ENCODE peak calls at places on chromosomes 2 and 18, in six cellular contexts. One of them, this sample, is unnamed.

GRCh38 chr2:181058378-181059269 is 78.2 kb downstream of the UBE2E3 start:
- DNase-seq in upper lobe of right lung: no peak
- DNase-seq in Caco-2: peak; percentile 28
- DNase-seq in left ventricle myocardium inferior: no peak
- DNase-seq in right lobe of liver: no peak
- DNase-seq in pancreas: no peak
- DNase-seq in this sample: no peak

GRCh38 chr2:128585706-128586105 is 267.0 kb upstream of the HS6ST1 start:
- DNase-seq in upper lobe of right lung: no peak
- DNase-seq in Caco-2: no peak
- DNase-seq in left ventricle myocardium inferior: no peak
- DNase-seq in right lobe of liver: no peak
- DNase-seq in pancreas: no peak
- DNase-seq in this sample: no peak

GRCh38 chr2:38697116-38697840 is 31.4 kb downstream of the GALM start:
- DNase-seq in upper lobe of right lung: no peak
- DNase-seq in Caco-2: no peak
- DNase-seq in left ventricle myocardium inferior: no peak
- DNase-seq in right lobe of liver: no peak
- DNase-seq in pancreas: peak; percentile 63
- DNase-seq in this sample: no peak

GRCh38 chr2:203636896-203637818 is 69.3 kb upstream of the CD28 start:
- DNase-seq in upper lobe of right lung: no peak
- DNase-seq in Caco-2: no peak
- DNase-seq in left ventricle myocardium inferior: no peak
- DNase-seq in right lobe of liver: peak; percentile 69
- DNase-seq in pancreas: no peak
- DNase-seq in this sample: no peak

GRCh38 chr2:211923019-211923418 is 615.6 kb downstream of the ERBB4 start:
- DNase-seq in upper lobe of right lung: no peak
- DNase-seq in Caco-2: no peak
- DNase-seq in left ventricle myocardium inferior: no peak
- DNase-seq in right lobe of liver: no peak
- DNase-seq in pancreas: no peak
- DNase-seq in this sample: no peak

GRCh38 chr2:190940451-190940850 is 59.8 kb downstream of the GLS start:
- DNase-seq in upper lobe of right lung: no peak
- DNase-seq in Caco-2: no peak
- DNase-seq in left ventricle myocardium inferior: no peak
- DNase-seq in right lobe of liver: no peak
- DNase-seq in pancreas: no peak
- DNase-seq in this sample: no peak

GRCh38 chr2:62091471-62091870 is 104.4 kb upstream of the B3GNT2 start:
- DNase-seq in upper lobe of right lung: no peak
- DNase-seq in Caco-2: no peak
- DNase-seq in left ventricle myocardium inferior: no peak
- DNase-seq in right lobe of liver: no peak
- DNase-seq in pancreas: no peak
- DNase-seq in this sample: no peak

GRCh38 chr2:239965318-239965717 is 59.8 kb downstream of the NDUFA10 start:
- DNase-seq in upper lobe of right lung: no peak
- DNase-seq in Caco-2: no peak
- DNase-seq in left ventricle myocardium inferior: no peak
- DNase-seq in right lobe of liver: no peak
- DNase-seq in pancreas: no peak
- DNase-seq in this sample: no peak

GRCh38 chr2:67399831-67400489 is 2.8 kb downstream of the ETAA1 start:
- DNase-seq in upper lobe of right lung: no peak
- DNase-seq in Caco-2: no peak
- DNase-seq in left ventricle myocardium inferior: no peak
- DNase-seq in right lobe of liver: no peak
- DNase-seq in pancreas: no peak
- DNase-seq in this sample: no peak

GRCh38 chr18:33578371-33579146 is 540 bp downstream of the ASXL3 start:
- DNase-seq in upper lobe of right lung: peak; percentile 58
- DNase-seq in Caco-2: peak; percentile 5
- DNase-seq in left ventricle myocardium inferior: peak; percentile 33
- DNase-seq in right lobe of liver: peak; percentile 63
- DNase-seq in pancreas: peak; percentile 32
- DNase-seq in this sample: peak; percentile 65

GRCh38 chr2:46818141-46818552 is 97.5 kb downstream of the MCFD2 start:
- DNase-seq in upper lobe of right lung: peak; percentile 70
- DNase-seq in Caco-2: no peak
- DNase-seq in left ventricle myocardium inferior: peak; percentile 92
- DNase-seq in right lobe of liver: no peak
- DNase-seq in pancreas: peak; percentile 33
- DNase-seq in this sample: no peak

GRCh38 chr18:10264260-10264659 is 190.2 kb upstream of the APCDD1 start:
- DNase-seq in upper lobe of right lung: no peak
- DNase-seq in Caco-2: no peak
- DNase-seq in left ventricle myocardium inferior: no peak
- DNase-seq in right lobe of liver: no peak
- DNase-seq in pancreas: no peak
- DNase-seq in this sample: no peak

GRCh38 chr2:66762761-66763160 is 327.8 kb downstream of the MEIS1 start:
- DNase-seq in upper lobe of right lung: no peak
- DNase-seq in Caco-2: no peak
- DNase-seq in left ventricle myocardium inferior: no peak
- DNase-seq in right lobe of liver: no peak
- DNase-seq in pancreas: no peak
- DNase-seq in this sample: no peak

GRCh38 chr2:180761224-180761623 is 219.2 kb upstream of the UBE2E3 start:
- DNase-seq in upper lobe of right lung: no peak
- DNase-seq in Caco-2: no peak
- DNase-seq in left ventricle myocardium inferior: no peak
- DNase-seq in right lobe of liver: no peak
- DNase-seq in pancreas: no peak
- DNase-seq in this sample: no peak

GRCh38 chr2:168176402-168176801 is 71.0 kb downstream of the STK39 start:
- DNase-seq in upper lobe of right lung: no peak
- DNase-seq in Caco-2: no peak
- DNase-seq in left ventricle myocardium inferior: no peak
- DNase-seq in right lobe of liver: no peak
- DNase-seq in pancreas: no peak
- DNase-seq in this sample: no peak

GRCh38 chr2:38524580-38524979 is 78.1 kb downstream of the HNRNPLL start:
- DNase-seq in upper lobe of right lung: no peak
- DNase-seq in Caco-2: no peak
- DNase-seq in left ventricle myocardium inferior: no peak
- DNase-seq in right lobe of liver: no peak
- DNase-seq in pancreas: no peak
- DNase-seq in this sample: no peak

GRCh38 chr18:711693-712400 is 583 bp downstream of the ENOSF1 start:
- DNase-seq in upper lobe of right lung: peak; percentile 86
- DNase-seq in Caco-2: peak; percentile 60
- DNase-seq in left ventricle myocardium inferior: peak; percentile 52
- DNase-seq in right lobe of liver: peak; percentile 86
- DNase-seq in pancreas: peak; percentile 60
- DNase-seq in this sample: peak; percentile 70

GRCh38 chr2:180190851-180191250 is 183.8 kb upstream of the CWC22 start:
- DNase-seq in upper lobe of right lung: no peak
- DNase-seq in Caco-2: no peak
- DNase-seq in left ventricle myocardium inferior: no peak
- DNase-seq in right lobe of liver: no peak
- DNase-seq in pancreas: no peak
- DNase-seq in this sample: no peak

DNA sequence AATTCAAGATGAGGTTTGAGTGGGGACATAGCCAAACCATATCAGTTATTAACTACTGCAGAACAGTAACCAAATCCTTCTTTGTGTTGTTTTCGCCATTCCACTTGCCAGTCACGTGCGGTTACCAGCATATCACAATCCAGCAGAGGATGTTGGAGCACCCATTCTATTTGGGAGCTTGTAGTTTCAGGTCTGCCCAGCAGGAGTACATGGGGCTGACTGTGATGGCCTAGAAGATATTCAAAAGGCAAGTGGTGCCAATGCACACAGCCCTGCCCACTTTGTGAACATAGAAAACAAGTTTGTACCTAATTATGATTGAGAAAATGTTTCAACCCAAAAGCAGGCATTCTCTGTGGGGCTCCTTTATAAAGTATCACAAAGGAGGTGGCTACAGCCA is 57.0 kb downstream of the ZNF519 start:
- DNase-seq in upper lobe of right lung: no peak
- DNase-seq in Caco-2: no peak
- DNase-seq in left ventricle myocardium inferior: no peak
- DNase-seq in right lobe of liver: no peak
- DNase-seq in pancreas: no peak
- DNase-seq in this sample: no peak
- TF ChIP-seq CTCF in upper lobe of right lung: no peak
- TF ChIP-seq CTCF in Caco-2: no peak
- TF ChIP-seq CTCF in left ventricle myocardium inferior: no peak
- TF ChIP-seq CTCF in right lobe of liver: no peak
- TF ChIP-seq CTCF in pancreas: no peak
- TF ChIP-seq CTCF in this sample: no peak

GRCh38 chr2:8538951-8539621 is 142.8 kb upstream of the ID2 start:
- DNase-seq in upper lobe of right lung: peak; percentile 63
- DNase-seq in Caco-2: no peak
- DNase-seq in left ventricle myocardium inferior: peak; percentile 29
- DNase-seq in right lobe of liver: no peak
- DNase-seq in pancreas: no peak
- DNase-seq in this sample: no peak

GRCh38 chr2:8541223-8541622 is 140.6 kb upstream of the ID2 start:
- DNase-seq in upper lobe of right lung: no peak
- DNase-seq in Caco-2: no peak
- DNase-seq in left ventricle myocardium inferior: peak; percentile 2
- DNase-seq in right lobe of liver: no peak
- DNase-seq in pancreas: no peak
- DNase-seq in this sample: no peak

GRCh38 chr2:8541636-8542035 is 140.2 kb upstream of the ID2 start:
- DNase-seq in upper lobe of right lung: no peak
- DNase-seq in Caco-2: no peak
- DNase-seq in left ventricle myocardium inferior: peak; percentile 1
- DNase-seq in right lobe of liver: no peak
- DNase-seq in pancreas: no peak
- DNase-seq in this sample: no peak

GRCh38 chr2:8539743-8540551 is 141.9 kb upstream of the ID2 start:
- DNase-seq in upper lobe of right lung: no peak
- DNase-seq in Caco-2: peak; percentile 78
- DNase-seq in left ventricle myocardium inferior: peak; percentile 37
- DNase-seq in right lobe of liver: no peak
- DNase-seq in pancreas: no peak
- DNase-seq in this sample: peak; percentile 83

GRCh38 chr2:8540552-8541055 is 141.3 kb upstream of the ID2 start:
- DNase-seq in upper lobe of right lung: no peak
- DNase-seq in Caco-2: no peak
- DNase-seq in left ventricle myocardium inferior: no peak
- DNase-seq in right lobe of liver: no peak
- DNase-seq in pancreas: no peak
- DNase-seq in this sample: no peak
- H3K4me1 ChIP-seq in upper lobe of right lung: peaks cover 62% of the 10 kb centered on the region
- H3K4me1 ChIP-seq in Caco-2: peaks cover 47% of the 10 kb centered on the region
- H3K4me1 ChIP-seq in left ventricle myocardium inferior: peaks cover 56% of the 10 kb centered on the region
- H3K4me1 ChIP-seq in right lobe of liver: peaks cover 6% of the 10 kb centered on the region
- H3K4me1 ChIP-seq in pancreas: no peaks in the 10 kb centered on the region
- H3K4me1 ChIP-seq in this sample: peaks cover 30% of the 10 kb centered on the region

DNA sequence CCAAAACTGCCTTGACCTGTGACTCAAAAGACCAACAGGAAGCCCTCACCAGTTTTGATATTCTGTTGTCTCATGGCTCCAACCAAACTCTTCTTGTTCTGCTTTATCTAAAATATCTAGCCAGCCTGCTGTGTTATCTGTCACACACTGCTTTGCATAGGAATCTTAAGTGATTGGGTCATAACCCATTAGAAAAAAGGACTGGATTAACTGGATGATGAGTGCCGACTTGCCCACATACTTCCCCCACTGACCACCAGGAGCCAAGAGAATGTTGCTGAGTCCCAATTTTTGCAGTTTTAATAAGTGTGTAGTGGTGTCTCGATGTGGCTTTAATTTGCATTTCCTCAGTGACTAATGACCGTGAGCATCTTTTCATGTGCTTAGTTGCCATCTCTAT is 6.5 kb downstream of the MOGAT1 start:
- DNase-seq in upper lobe of right lung: no peak
- DNase-seq in Caco-2: no peak
- DNase-seq in left ventricle myocardium inferior: no peak
- DNase-seq in right lobe of liver: no peak
- DNase-seq in pancreas: no peak
- DNase-seq in this sample: no peak
- TF ChIP-seq CTCF in upper lobe of right lung: no peak
- TF ChIP-seq CTCF in Caco-2: peak; percentile 18
- TF ChIP-seq CTCF in left ventricle myocardium inferior: no peak
- TF ChIP-seq CTCF in right lobe of liver: no peak
- TF ChIP-seq CTCF in pancreas: no peak
- TF ChIP-seq CTCF in this sample: no peak

GRCh38 chr2:264493-265468 is at the start of gene ACP1:
- DNase-seq in upper lobe of right lung: peak; percentile 99
- DNase-seq in Caco-2: peak; percentile 99
- DNase-seq in left ventricle myocardium inferior: peak; percentile 94
- DNase-seq in right lobe of liver: peak; percentile 98
- DNase-seq in pancreas: peak; percentile 100
- DNase-seq in this sample: peak; percentile 98
- H3K4me1 ChIP-seq in upper lobe of right lung: peaks cover 44% of the 10 kb centered on the region
- H3K4me1 ChIP-seq in Caco-2: peaks cover 32% of the 10 kb centered on the region
- H3K4me1 ChIP-seq in left ventricle myocardium inferior: peaks cover 64% of the 10 kb centered on the region
- H3K4me1 ChIP-seq in right lobe of liver: peaks cover 19% of the 10 kb centered on the region
- H3K4me1 ChIP-seq in pancreas: peaks cover 29% of the 10 kb centered on the region
- H3K4me1 ChIP-seq in this sample: peaks cover 14% of the 10 kb centered on the region